ENCODE peak calls at places on chromosome 21, in ten cellular contexts. R is A549, X is left ventricle myocardium inferior, P is tibial nerve, I is heart right ventricle, Y is heart left ventricle, B is fibroblast of lung, E is PC-3, U is ovary, W is kidney. V is an unnamed sample.
A peak's percentile ranks its signal among the peaks of the same experiment; 100 is the strongest.

GRCh38 chr21:27346041-27346448 is 379.2 kb upstream of the ADAMTS5 start:
- DNase-seq in R (no peak), X (no peak), P (no peak), I (no peak), Y (no peak), B (peak; percentile 36), E (peak; percentile 29), U (no peak), W (no peak), V (peak; percentile 24)

GRCh38 chr21:26842300-26842699 is 2.9 kb downstream of the ADAMTS1 start:
- DNase-seq in R (no peak), X (no peak), P (no peak), I (peak; percentile 12), Y (no peak), B (peak; percentile 30), E (peak; percentile 22), U (no peak), W (no peak), V (peak; percentile 25)

GRCh38 chr21:20570824-20571232 is 427.4 kb upstream of the NCAM2 start:
- DNase-seq in R (no peak), X (no peak), P (no peak), I (no peak), Y (no peak), B (no peak), E (peak; percentile 22), U (no peak), W (no peak), V (no peak)

GRCh38 chr21:26405735-26406361 is 167.2 kb downstream of the CYYR1 start:
- DNase-seq in R (peak; percentile 58), X (no peak), P (no peak), I (no peak), Y (no peak), B (peak; percentile 91), E (peak; percentile 88), U (no peak), W (no peak), V (peak; percentile 84)

GRCh38 chr21:14850394-14850793 is 214.4 kb downstream of the NRIP1 start:
- DNase-seq in R (no peak), X (no peak), P (no peak), I (no peak), Y (no peak), B (peak; percentile 72), E (no peak), U (no peak), W (no peak), V (no peak)

GRCh38 chr21:34877485-34878128 is 171.5 kb downstream of the RUNX1 start:
- DNase-seq in R (no peak), X (no peak), P (no peak), I (no peak), Y (no peak), B (no peak), E (peak; percentile 94), U (no peak), W (peak; percentile 90), V (no peak)

GRCh38 chr21:18041012-18041411 is 203.6 kb upstream of the CHODL start:
- DNase-seq in R (peak; percentile 0), X (no peak), P (no peak), I (no peak), Y (no peak), B (no peak), E (peak; percentile 50), U (no peak), W (no peak), V (no peak)

GRCh38 chr21:40841524-40842196 is 5.3 kb downstream of the DSCAM start:
- DNase-seq in R (peak; percentile 42), X (peak; percentile 33), P (no peak), I (peak; percentile 47), Y (peak; percentile 38), B (peak; percentile 40), E (peak; percentile 57), U (no peak), W (peak; percentile 73), V (no peak)

GRCh38 chr21:36753556-36753955 is 54.6 kb downstream of the SIM2 start:
- DNase-seq in R (peak; percentile 40), X (no peak), P (no peak), I (no peak), Y (no peak), B (peak; percentile 94), E (peak; percentile 46), U (no peak), W (no peak), V (peak; percentile 82)

GRCh38 chr21:15775981-15776380 is 46.2 kb downstream of the USP25 start:
- DNase-seq in R (no peak), X (no peak), P (no peak), I (no peak), Y (no peak), B (peak; percentile 86), E (peak; percentile 78), U (no peak), W (no peak), V (peak; percentile 73)

GRCh38 chr21:25733859-25734653 is 648 bp downstream of the ATP5PF start:
- DNase-seq in R (peak; percentile 1), X (no peak), P (no peak), I (peak; percentile 39), Y (peak; percentile 30), B (peak; percentile 48), E (peak; percentile 9), U (no peak), W (peak; percentile 82), V (peak; percentile 39)

GRCh38 chr21:15522148-15522547 is 207.6 kb upstream of the USP25 start:
- DNase-seq in R (no peak), X (no peak), P (no peak), I (no peak), Y (no peak), B (no peak), E (no peak), U (no peak), W (peak; percentile 58), V (no peak)

GRCh38 chr21:42782723-42783247 is 96.6 kb downstream of the WDR4 start:
- DNase-seq in R (no peak), X (no peak), P (no peak), I (no peak), Y (no peak), B (no peak), E (no peak), U (no peak), W (no peak), V (no peak)

GRCh38 chr21:42784276-42784675 is 95.1 kb downstream of the WDR4 start:
- DNase-seq in R (no peak), X (no peak), P (no peak), I (peak; percentile 60), Y (peak; percentile 59), B (no peak), E (no peak), U (no peak), W (peak; percentile 73), V (no peak)

GRCh38 chr21:42781981-42782722 is 97.2 kb downstream of the WDR4 start:
- DNase-seq in R (no peak), X (no peak), P (no peak), I (no peak), Y (no peak), B (no peak), E (no peak), U (peak; percentile 73), W (peak; percentile 47), V (no peak)

GRCh38 chr21:42779431-42779861 is 99.9 kb downstream of the WDR4 start:
- DNase-seq in R (no peak), X (no peak), P (no peak), I (no peak), Y (no peak), B (no peak), E (no peak), U (no peak), W (peak; percentile 49), V (no peak)

DNA sequence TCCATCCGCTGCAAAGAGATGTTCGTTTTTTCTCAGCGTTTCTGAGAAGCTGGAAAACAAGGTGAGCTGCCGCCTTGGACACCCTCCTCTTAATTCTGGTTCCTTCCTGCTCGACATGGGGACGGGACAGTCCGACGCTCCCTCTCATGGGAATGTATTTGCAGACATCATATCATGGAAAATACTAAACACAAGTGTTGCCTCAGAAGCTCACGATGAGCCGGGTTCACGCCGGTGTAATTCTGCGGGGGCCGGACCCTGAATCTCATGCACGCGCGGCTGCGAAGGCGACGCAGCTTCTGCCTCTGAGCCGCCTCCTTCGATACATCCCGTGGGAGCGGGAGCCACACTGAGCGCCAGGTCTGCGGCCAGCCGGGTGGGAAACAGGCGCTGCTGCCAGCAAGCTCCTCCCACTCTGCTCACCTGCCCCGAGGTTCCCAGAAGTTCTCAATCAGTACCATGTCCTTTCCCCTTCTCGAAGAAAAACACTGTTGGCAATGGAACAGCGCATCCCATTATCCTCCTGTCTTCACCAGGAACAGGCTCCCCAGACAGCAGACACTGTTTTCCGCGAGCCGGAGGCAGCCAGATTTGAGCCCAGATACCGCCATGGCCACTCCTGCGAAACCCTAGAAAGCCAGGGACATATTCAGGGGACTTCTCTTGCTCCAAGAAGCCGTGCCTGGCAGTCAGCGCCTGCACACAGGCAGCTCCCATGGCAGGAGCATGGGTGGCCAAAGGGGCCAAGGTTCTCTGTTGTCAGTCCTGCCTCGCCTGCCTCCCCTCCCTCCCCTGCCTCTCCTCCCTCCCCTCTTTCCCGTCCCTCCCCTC is 98.0 kb downstream of the WDR4 start:
- DNase-seq in R (no peak), X (no peak), P (no peak), I (peak; percentile 29), Y (peak; percentile 27), B (no peak), E (peak; percentile 36), U (peak; percentile 34), W (peak; percentile 82), V (no peak)
- H3K4me3 ChIP-seq in R (no peak overlapping the region), X (peak overlapping the region; percentile 54), P (no peak overlapping the region), I (peak overlapping the region; percentile 20), Y (peak overlapping the region; percentile 35), B (no peak overlapping the region), E (peak overlapping the region; percentile 41), U (peak overlapping the region; percentile 8), W (peak overlapping the region; percentile 28), V (no peak overlapping the region)

DNA sequence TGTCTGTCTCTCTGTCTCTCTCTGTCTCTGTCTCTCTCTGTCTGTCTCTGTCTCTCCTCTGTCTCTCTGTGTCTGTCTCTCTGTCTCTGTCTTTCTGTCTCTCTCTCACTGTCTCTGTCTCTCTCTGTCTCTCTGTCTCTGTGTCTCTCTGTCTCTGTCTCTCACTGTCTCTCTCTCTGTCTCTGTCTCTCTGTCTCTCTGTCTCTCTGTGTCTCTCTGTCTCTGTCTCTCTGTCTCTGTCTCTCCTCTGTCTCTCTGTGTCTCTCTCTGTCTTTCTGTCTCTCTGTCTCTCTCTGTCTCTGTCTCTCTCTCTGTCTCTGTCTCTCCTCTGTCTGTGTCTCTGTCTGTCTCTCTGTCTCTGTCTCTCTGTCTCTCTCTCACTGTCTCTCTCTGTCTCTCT is 873 bp upstream of the COL6A1 start:
- DNase-seq in R (no peak), X (no peak), P (no peak), I (no peak), Y (no peak), B (no peak), E (no peak), U (no peak), W (no peak), V (no peak)
- H3K27ac ChIP-seq in R (peak overlapping the region; percentile 79), X (peak overlapping the region; percentile 90), P (peak overlapping the region; percentile 76), I (peak overlapping the region; percentile 86), Y (peak overlapping the region; percentile 71), B (peak overlapping the region; percentile 91), E (peak overlapping the region; percentile 84), U (peak overlapping the region; percentile 74), W (peak overlapping the region; percentile 81), V (peak overlapping the region; percentile 80)

GRCh38 chr21:46641656-46642055 is 6.2 kb downstream of the PRMT2 start:
- DNase-seq in R (no peak), X (no peak), P (no peak), I (no peak), Y (no peak), B (peak; percentile 4), E (no peak), U (no peak), W (no peak), V (no peak)
- TF ChIP-seq CTCF in R (no peak), X (no peak), P (no peak), I (no peak), Y (no peak), B (no peak), E (no peak), U (no peak), W (no peak), V (no peak)

GRCh38 chr21:45562401-45562800 is 20.2 kb upstream of the SLC19A1 start:
- DNase-seq in R (no peak), X (no peak), P (peak; percentile 10), I (no peak), Y (no peak), B (peak; percentile 8), E (no peak), U (no peak), W (peak; percentile 40), V (no peak)
- H3K4me3 ChIP-seq in R (no peak overlapping the region), X (no peak overlapping the region), P (no peak overlapping the region), I (no peak overlapping the region), Y (no peak overlapping the region), B (no peak overlapping the region), E (no peak overlapping the region), U (no peak overlapping the region), W (no peak overlapping the region), V (no peak overlapping the region)

V was measured in brain microvascular endothelial cell.